ENCODE peak calls at places on chromosome 11, in four cellular contexts. X is K562, R is WTC11, Z is HepG2. V is an unnamed sample.

GRCh38 chr11:107561688-107562087 is 3.8 kb downstream of the ALKBH8 start:
- DNase-seq in R (no peak), X (no peak), Z (no peak), V (no peak)

GRCh38 chr11:114275295-114275694 is 20.9 kb upstream of the NNMT start:
- DNase-seq in X (no peak), R (no peak), Z (no peak), V (no peak)

GRCh38 chr11:45017329-45017728 is 66.6 kb upstream of the TP53I11 start:
- DNase-seq in R (peak), X (no peak), Z (no peak), V (no peak)

GRCh38 chr11:119671048-119671447 is 58.0 kb downstream of the NECTIN1 start:
- DNase-seq in X (no peak), Z (no peak), R (no peak), V (no peak)

GRCh38 chr11:15707971-15708370 is 593.2 kb downstream of the INSC start:
- DNase-seq in R (peak), X (no peak), Z (no peak), V (no peak)

GRCh38 chr11:66115638-66116410 is 45.8 kb downstream of the PACS1 start:
- DNase-seq in Z (peak), X (no peak), R (no peak), V (no peak)

GRCh38 chr11:113982306-113982705 is 7.4 kb downstream of the HTR3A start:
- DNase-seq in R (no peak), X (no peak), Z (no peak), V (no peak)

GRCh38 chr11:118194835-118195627 is 18.6 kb upstream of the SCN2B start:
- DNase-seq in X (no peak), R (no peak), Z (peak), V (no peak)

GRCh38 chr11:61787928-61788491 is 4.4 kb downstream of the TMEM258 start:
- DNase-seq in X (peak), R (peak), Z (peak), V (peak)

GRCh38 chr11:72720806-72721205 is 31.4 kb downstream of the ARAP1 start:
- DNase-seq in X (no peak), R (no peak), Z (no peak), V (no peak)

GRCh38 chr11:74347381-74347780 is 35.9 kb upstream of the P4HA3 start:
- DNase-seq in R (no peak), Z (peak), X (no peak), V (no peak)

GRCh38 chr11:119482561-119483001 is 59.6 kb upstream of the THY1 start:
- DNase-seq in X (no peak), Z (no peak), R (no peak), V (no peak)

GRCh38 chr11:99822846-99823565 is 802.3 kb downstream of the CNTN5 start:
- DNase-seq in Z (no peak), R (no peak), X (no peak), V (no peak)

GRCh38 chr11:315516-315994 is 1.7 kb downstream of the IFITM1 start:
- DNase-seq in X (no peak), R (no peak), Z (no peak), V (no peak)

GRCh38 chr11:3165916-3166267 is 782 bp upstream of the OSBPL5 start:
- DNase-seq in X (no peak), R (peak), Z (no peak), V (no peak)

GRCh38 chr11:2886191-2886894 is 768 bp upstream of the CDKN1C start:
- DNase-seq in Z (no peak), X (no peak), R (peak), V (no peak)

GRCh38 chr11:3357994-3358676 is 20.8 kb downstream of the ZNF195 start:
- DNase-seq in X (no peak), Z (no peak), R (no peak), V (no peak)

GRCh38 chr11:39367526-39367925 is 2091.9 kb downstream of the LRRC4C start:
- DNase-seq in Z (no peak), R (no peak), X (no peak), V (no peak)

GRCh38 chr11:114395776-114396175 is 4.5 kb downstream of the C11orf71 start:
- DNase-seq in X (peak), R (peak), Z (peak), V (no peak)

GRCh38 chr11:119641991-119642745 is 86.8 kb downstream of the NECTIN1 start:
- DNase-seq in X (peak), R (no peak), Z (peak), V (peak)

DNA sequence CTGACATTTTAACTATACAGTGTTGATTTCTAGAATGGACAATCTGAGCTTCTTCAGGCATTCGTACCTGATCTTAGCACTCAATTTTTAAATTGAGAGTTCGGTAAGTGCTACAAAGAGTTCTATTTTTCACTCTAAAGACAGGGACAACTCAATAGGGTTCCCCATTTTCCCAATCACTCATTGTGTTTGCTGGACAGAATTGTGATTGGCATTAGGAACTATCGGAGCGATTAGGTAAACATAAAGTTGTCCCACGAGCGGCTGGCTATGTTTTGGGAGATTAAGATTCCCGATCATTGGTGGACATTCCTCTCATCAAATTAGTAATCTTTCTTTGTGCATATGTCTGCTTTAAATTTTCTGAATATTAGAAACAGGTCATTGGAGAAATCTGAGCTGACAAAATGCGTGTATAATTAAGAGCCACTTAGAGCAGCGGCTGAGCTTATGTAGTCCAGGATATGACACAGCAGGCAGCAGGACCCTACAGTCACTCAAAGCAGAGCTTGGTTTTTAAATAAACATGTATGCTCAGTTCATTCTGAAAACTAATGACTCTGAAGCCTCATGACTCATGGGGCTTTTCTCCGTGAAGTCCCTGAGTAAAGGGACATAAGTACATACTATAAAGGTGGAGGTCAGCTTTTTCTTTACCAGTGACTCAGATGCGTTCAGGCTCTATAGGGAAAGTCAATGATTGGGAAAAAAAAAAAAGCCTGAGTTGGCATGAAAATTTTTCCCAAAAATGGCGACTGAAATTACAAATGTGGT is 109.4 kb downstream of the GRIA4 start:
- DNase-seq in X (no peak), Z (peak), R (no peak), V (peak)
- TF ChIP-seq ELF4 in X (no peak), Z (no peak), R (no peak), V (no peak)

GRCh38 chr11:43943931-43944751 is 1.7 kb downstream of the C11orf96 start:
- DNase-seq in R (peak), X (no peak), Z (no peak), V (no peak)

GRCh38 chr11:43942651-43943356 is 367 bp downstream of the C11orf96 start:
- DNase-seq in X (peak), R (peak), Z (no peak), V (peak)

GRCh38 chr11:43947003-43947500 is 4.6 kb downstream of the C11orf96 start:
- DNase-seq in Z (peak), X (peak), R (peak), V (no peak)

GRCh38 chr11:43943357-43943930 is 1.0 kb downstream of the C11orf96 start:
- DNase-seq in Z (no peak), R (peak), X (no peak), V (peak)

DNA sequence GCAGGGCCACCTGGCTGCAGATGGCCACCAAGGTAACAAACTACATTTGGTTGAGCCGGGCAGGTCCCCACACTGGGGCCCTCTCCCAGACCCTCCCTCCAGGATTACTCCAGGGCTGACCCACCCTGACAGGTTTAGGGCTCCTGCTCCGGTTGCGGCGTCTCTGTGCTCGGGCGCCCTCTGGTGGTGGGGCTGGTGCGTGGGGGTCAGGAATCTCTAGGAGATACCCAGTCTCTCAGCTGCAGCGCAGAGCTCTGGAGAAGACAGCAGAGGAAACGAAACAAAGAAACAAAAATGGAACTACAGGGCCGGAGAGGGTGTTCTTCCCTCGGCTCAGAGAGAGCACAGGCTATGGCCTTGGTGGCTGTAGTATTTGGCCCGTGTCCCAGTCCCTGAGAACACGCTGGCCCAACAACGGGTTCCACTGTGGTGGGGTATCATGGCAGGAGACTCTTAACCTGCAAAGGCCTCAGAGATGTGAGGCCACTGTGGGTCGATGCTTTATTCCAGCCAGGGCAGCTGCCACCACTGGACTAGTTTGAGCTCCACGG is 2.4 kb downstream of the C11orf96 start:
- DNase-seq in R (peak), X (peak), Z (peak), V (peak)
- TF ChIP-seq ELF4 in R (no peak), X (no peak), Z (no peak), V (no peak)

GRCh38 chr11:34601609-34602008 is 19.3 kb upstream of the EHF start:
- DNase-seq in X (no peak), Z (peak), R (no peak), V (no peak)

GRCh38 chr11:34602245-34602644 is 18.6 kb upstream of the EHF start:
- DNase-seq in Z (no peak), X (no peak), R (no peak), V (no peak)

GRCh38 chr11:34604909-34605308 is 16.0 kb upstream of the EHF start:
- DNase-seq in R (no peak), X (no peak), Z (no peak), V (no peak)

GRCh38 chr11:34604216-34604615 is 16.7 kb upstream of the EHF start:
- DNase-seq in Z (no peak), X (no peak), R (no peak), V (no peak)

GRCh38 chr11:34603129-34604001 is 17.5 kb upstream of the EHF start:
- DNase-seq in R (no peak), X (peak), Z (no peak), V (no peak)
- TF ChIP-seq ELF4 in R (no peak), X (peak), Z (no peak), V (no peak)

GRCh38 chr11:12077535-12078280 is 32.7 kb upstream of the MICAL2 start:
- DNase-seq in X (no peak), R (no peak), Z (no peak), V (no peak)
- TF ChIP-seq ELF4 in X (no peak), R (no peak), Z (no peak), V (no peak)

DNA sequence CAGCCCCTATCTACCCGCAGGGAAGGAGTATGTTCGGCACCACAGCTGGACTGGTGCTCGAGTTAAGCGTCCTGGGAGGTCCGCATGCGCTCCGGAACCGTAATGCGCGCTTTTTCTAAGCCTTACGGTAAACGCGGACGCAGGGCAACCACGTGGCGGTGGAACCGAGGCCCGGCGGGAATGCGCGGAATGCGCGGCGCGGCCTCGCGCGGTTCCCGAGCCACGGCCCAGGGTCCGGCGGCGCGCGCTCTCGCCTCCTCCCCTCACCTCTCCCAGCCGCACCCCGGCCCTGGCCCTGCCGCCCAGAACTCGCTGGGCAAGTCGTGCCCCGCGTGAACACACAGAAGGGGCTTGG is 4.5 kb upstream of the CCND1 start:
- DNase-seq in R (peak), X (no peak), Z (no peak), V (no peak)
- TF ChIP-seq ELF4 in R (no peak), X (no peak), Z (no peak), V (no peak)

GRCh38 chr11:129814244-129814992 is 1.2 kb upstream of the TMEM45B start:
- DNase-seq in Z (no peak), X (peak), R (no peak), V (no peak)
- TF ChIP-seq ELF4 in Z (no peak), X (no peak), R (no peak), V (no peak)